ENCODE peak calls at places on chromosomes 7 and 10, in five cellular contexts. U, R, N, H and X are unnamed samples.
A peak's percentile ranks its signal among the peaks of the same experiment; 100 is the strongest.

GRCh38 chr10:130394832-130395231 is 258.6 kb downstream of the GLRX3 start:
- DNase-seq in U (no peak), R (no peak), N (no peak), H (no peak), X (no peak)

GRCh38 chr10:125775491-125776106 is at the start of gene MMP21:
- DNase-seq in U (no peak), R (no peak), N (no peak), H (no peak), X (no peak)

GRCh38 chr7:41869091-41869490 is 166.2 kb upstream of the INHBA start:
- DNase-seq in U (no peak), R (no peak), N (no peak), H (no peak), X (no peak)

GRCh38 chr10:47230482-47230881 is 69.5 kb upstream of the GDF10 start:
- DNase-seq in U (no peak), R (no peak), N (no peak), H (no peak), X (no peak)

GRCh38 chr10:112758961-112759360 is 191.1 kb upstream of the TCF7L2 start:
- DNase-seq in U (no peak), R (no peak), N (no peak), H (no peak), X (no peak)

GRCh38 chr10:33900591-33900990 is 566.1 kb upstream of the NRP1 start:
- DNase-seq in U (no peak), R (no peak), N (no peak), H (no peak), X (no peak)

GRCh38 chr7:116356979-116357378 is 142.6 kb upstream of the CAV2 start:
- DNase-seq in U (no peak), R (no peak), N (no peak), H (no peak), X (peak; percentile 17)

GRCh38 chr10:124864421-124865193 is 63.0 kb downstream of the ABRAXAS2 start:
- DNase-seq in U (peak; percentile 50), R (peak; percentile 72), N (no peak), H (no peak), X (peak; percentile 76)

GRCh38 chr10:119270893-119271361 is 63.6 kb downstream of the GRK5 start:
- DNase-seq in U (no peak), R (peak; percentile 69), N (no peak), H (peak; percentile 19), X (peak; percentile 72)

GRCh38 chr10:124697837-124698559 is 46.2 kb downstream of the FAM53B start:
- DNase-seq in U (no peak), R (no peak), N (no peak), H (peak; percentile 37), X (no peak)

GRCh38 chr10:15824498-15824897 is 35.8 kb downstream of the MINDY3 start:
- DNase-seq in U (no peak), R (no peak), N (peak; percentile 0), H (no peak), X (no peak)

GRCh38 chr10:71637305-71637704 is 82.3 kb downstream of the C10orf105 start:
- DNase-seq in U (no peak), R (no peak), N (no peak), H (no peak), X (no peak)

GRCh38 chr7:47067215-47067614 is 514.7 kb downstream of the TNS3 start:
- DNase-seq in U (no peak), R (no peak), N (no peak), H (no peak), X (no peak)

GRCh38 chr10:97335995-97336394 is 1.5 kb upstream of the FRAT2 start:
- DNase-seq in U (no peak), R (no peak), N (no peak), H (no peak), X (no peak)

GRCh38 chr10:131514454-131514853 is 202.9 kb upstream of the TCERG1L start:
- DNase-seq in U (no peak), R (peak; percentile 7), N (no peak), H (no peak), X (no peak)

GRCh38 chr10:37495415-37495814 is 362.0 kb downstream of the ZNF248 start:
- DNase-seq in U (peak; percentile 6), R (no peak), N (no peak), H (no peak), X (no peak)

GRCh38 chr10:126963354-126963753 is 58.1 kb downstream of the DOCK1 start:
- DNase-seq in U (no peak), R (no peak), N (no peak), H (no peak), X (no peak)

GRCh38 chr10:109877546-109877945 is 45.8 kb downstream of the XPNPEP1 start:
- DNase-seq in U (no peak), R (no peak), N (no peak), H (no peak), X (no peak)

GRCh38 chr10:63407136-63407662 is 58.6 kb downstream of the JMJD1C start:
- DNase-seq in U (no peak), R (no peak), N (no peak), H (no peak), X (no peak)

GRCh38 chr10:71001470-71001869 is 113.1 kb upstream of the PCBD1 start:
- DNase-seq in U (no peak), R (no peak), N (no peak), H (no peak), X (no peak)

GRCh38 chr10:72285972-72286521 is 12.3 kb downstream of the DDIT4 start:
- DNase-seq in U (no peak), R (no peak), N (no peak), H (no peak), X (no peak)

GRCh38 chr7:16001477-16001876 is 315.0 kb upstream of the MEOX2 start:
- DNase-seq in U (no peak), R (no peak), N (no peak), H (no peak), X (no peak)

GRCh38 chr10:24552346-24553016 is 171.2 kb downstream of the ARHGAP21 start:
- DNase-seq in U (peak; percentile 22), R (peak; percentile 70), N (no peak), H (no peak), X (peak; percentile 65)

GRCh38 chr10:92180326-92180881 is 110.5 kb downstream of the CPEB3 start:
- DNase-seq in U (no peak), R (no peak), N (no peak), H (no peak), X (no peak)

GRCh38 chr7:136869991-136870798 is 1.7 kb downstream of the CHRM2 start:
- DNase-seq in U (no peak), R (no peak), N (no peak), H (no peak), X (no peak)

GRCh38 chr7:74453321-74454011 is at the start of gene GTF2IRD1:
- DNase-seq in U (no peak), R (peak; percentile 81), N (peak; percentile 61), H (peak; percentile 33), X (peak; percentile 91)

GRCh38 chr7:100886936-100887185 is 2.7 kb downstream of the UFSP1 start:
- DNase-seq in U (no peak), R (no peak), N (no peak), H (no peak), X (peak; percentile 8)

GRCh38 chr7:108234981-108235450 is 104.9 kb upstream of the LAMB4 start:
- DNase-seq in U (no peak), R (no peak), N (no peak), H (no peak), X (no peak)

GRCh38 chr10:49606981-49607535 is 3.1 kb upstream of the SLC18A3 start:
- DNase-seq in U (no peak), R (peak; percentile 58), N (peak; percentile 80), H (peak; percentile 38), X (peak; percentile 80)

GRCh38 chr7:43537765-43538403 is 45.0 kb upstream of the STK17A start:
- DNase-seq in U (no peak), R (no peak), N (no peak), H (no peak), X (no peak)

GRCh38 chr10:102504179-102504975 is 605 bp downstream of the SUFU start:
- DNase-seq in U (no peak), R (peak; percentile 17), N (no peak), H (peak; percentile 13), X (no peak)

GRCh38 chr10:133160813-133161471 is 923 bp downstream of the KNDC1 start:
- DNase-seq in U (no peak), R (no peak), N (no peak), H (no peak), X (no peak)

GRCh38 chr7:55069271-55069792 is 50.5 kb downstream of the EGFR start:
- DNase-seq in U (no peak), R (no peak), N (no peak), H (no peak), X (no peak)

GRCh38 chr7:105992888-105993287 is 29.8 kb downstream of the CDHR3 start:
- DNase-seq in U (no peak), R (no peak), N (no peak), H (no peak), X (no peak)

GRCh38 chr10:104893711-104894110 is 252.6 kb downstream of the SORCS3 start:
- DNase-seq in U (no peak), R (no peak), N (no peak), H (no peak), X (no peak)

GRCh38 chr10:101512741-101513140 is 75.3 kb downstream of the POLL start:
- DNase-seq in U (no peak), R (no peak), N (no peak), H (no peak), X (no peak)

GRCh38 chr10:88989824-88990527 is 622 bp upstream of the FAS start:
- DNase-seq in U (no peak), R (peak; percentile 36), N (no peak), H (no peak), X (peak; percentile 6)